ENCODE peak calls at places on chromosomes 6 and 20, in nine cellular contexts. One of them, this sample, is unnamed.
A peak's percentile ranks its signal among the peaks of the same experiment; 100 is the strongest.

GRCh38 chr6:112827793-112828192 is 480.7 kb downstream of the RFPL4B start:
- DNase-seq in prostate gland: no peak
- DNase-seq in H1: no peak
- DNase-seq in HepG2: no peak
- DNase-seq in sigmoid colon: peak; percentile 64
- DNase-seq in upper lobe of left lung: no peak
- DNase-seq in HCT116: no peak
- DNase-seq in stomach: no peak
- DNase-seq in breast epithelium: no peak
- DNase-seq in this sample: no peak

GRCh38 chr6:156131221-156131903 is 645.8 kb upstream of the ARID1B start:
- DNase-seq in H1: no peak
- DNase-seq in stomach: no peak
- DNase-seq in breast epithelium: no peak
- DNase-seq in HCT116: no peak
- DNase-seq in HepG2: no peak
- DNase-seq in prostate gland: no peak
- DNase-seq in sigmoid colon: no peak
- DNase-seq in upper lobe of left lung: no peak
- DNase-seq in this sample: no peak

GRCh38 chr20:50930139-50931047 is 844 bp downstream of the ADNP start:
- DNase-seq in prostate gland: no peak
- DNase-seq in breast epithelium: no peak
- DNase-seq in stomach: peak; percentile 29
- DNase-seq in HCT116: no peak
- DNase-seq in H1: no peak
- DNase-seq in HepG2: no peak
- DNase-seq in upper lobe of left lung: peak; percentile 93
- DNase-seq in sigmoid colon: no peak
- DNase-seq in this sample: no peak

GRCh38 chr6:8026800-8027199 is 37.4 kb downstream of the BLOC1S5 start:
- DNase-seq in stomach: no peak
- DNase-seq in sigmoid colon: no peak
- DNase-seq in HepG2: no peak
- DNase-seq in prostate gland: no peak
- DNase-seq in breast epithelium: no peak
- DNase-seq in HCT116: no peak
- DNase-seq in H1: no peak
- DNase-seq in upper lobe of left lung: no peak
- DNase-seq in this sample: no peak

GRCh38 chr6:114171473-114171872 is 171.3 kb downstream of the HS3ST5 start:
- DNase-seq in HCT116: no peak
- DNase-seq in H1: no peak
- DNase-seq in HepG2: no peak
- DNase-seq in upper lobe of left lung: no peak
- DNase-seq in stomach: no peak
- DNase-seq in prostate gland: no peak
- DNase-seq in breast epithelium: no peak
- DNase-seq in sigmoid colon: no peak
- DNase-seq in this sample: no peak

GRCh38 chr6:33207569-33208088 is 671 bp upstream of the RING1 start:
- DNase-seq in breast epithelium: peak; percentile 73
- DNase-seq in HCT116: no peak
- DNase-seq in HepG2: no peak
- DNase-seq in prostate gland: no peak
- DNase-seq in upper lobe of left lung: peak; percentile 90
- DNase-seq in sigmoid colon: peak; percentile 82
- DNase-seq in H1: no peak
- DNase-seq in stomach: peak; percentile 48
- DNase-seq in this sample: peak; percentile 87

GRCh38 chr6:131823276-131823902 is 15.6 kb downstream of the ENPP1 start:
- DNase-seq in H1: no peak
- DNase-seq in stomach: no peak
- DNase-seq in prostate gland: no peak
- DNase-seq in HCT116: no peak
- DNase-seq in breast epithelium: no peak
- DNase-seq in HepG2: peak; percentile 79
- DNase-seq in upper lobe of left lung: no peak
- DNase-seq in sigmoid colon: no peak
- DNase-seq in this sample: no peak

GRCh38 chr6:98941319-98941718 is 6.4 kb downstream of the FBXL4 start:
- DNase-seq in upper lobe of left lung: no peak
- DNase-seq in H1: no peak
- DNase-seq in stomach: no peak
- DNase-seq in breast epithelium: no peak
- DNase-seq in HepG2: no peak
- DNase-seq in sigmoid colon: no peak
- DNase-seq in HCT116: no peak
- DNase-seq in prostate gland: no peak
- DNase-seq in this sample: no peak

GRCh38 chr6:67640462-67640861 is 994.6 kb upstream of the ADGRB3 start:
- DNase-seq in upper lobe of left lung: no peak
- DNase-seq in sigmoid colon: no peak
- DNase-seq in breast epithelium: no peak
- DNase-seq in prostate gland: no peak
- DNase-seq in HCT116: no peak
- DNase-seq in H1: no peak
- DNase-seq in HepG2: no peak
- DNase-seq in stomach: no peak
- DNase-seq in this sample: no peak

GRCh38 chr6:70651326-70651905 is 16.3 kb upstream of the SMAP1 start:
- DNase-seq in sigmoid colon: no peak
- DNase-seq in HepG2: no peak
- DNase-seq in prostate gland: no peak
- DNase-seq in HCT116: no peak
- DNase-seq in breast epithelium: no peak
- DNase-seq in upper lobe of left lung: no peak
- DNase-seq in H1: no peak
- DNase-seq in stomach: no peak
- DNase-seq in this sample: no peak

GRCh38 chr6:138030872-138031271 is 76.3 kb downstream of the PERP start:
- DNase-seq in upper lobe of left lung: no peak
- DNase-seq in breast epithelium: no peak
- DNase-seq in HepG2: no peak
- DNase-seq in stomach: no peak
- DNase-seq in HCT116: no peak
- DNase-seq in H1: no peak
- DNase-seq in sigmoid colon: no peak
- DNase-seq in prostate gland: no peak
- DNase-seq in this sample: no peak
- TF ChIP-seq POLR2AphosphoS5 in upper lobe of left lung: no peak
- TF ChIP-seq POLR2AphosphoS5 in breast epithelium: no peak
- TF ChIP-seq POLR2AphosphoS5 in HepG2: no peak
- TF ChIP-seq POLR2AphosphoS5 in stomach: no peak
- TF ChIP-seq POLR2AphosphoS5 in HCT116: no peak
- TF ChIP-seq POLR2AphosphoS5 in H1: no peak
- TF ChIP-seq POLR2AphosphoS5 in sigmoid colon: no peak
- TF ChIP-seq POLR2AphosphoS5 in prostate gland: no peak
- TF ChIP-seq POLR2AphosphoS5 in this sample: no peak

DNA sequence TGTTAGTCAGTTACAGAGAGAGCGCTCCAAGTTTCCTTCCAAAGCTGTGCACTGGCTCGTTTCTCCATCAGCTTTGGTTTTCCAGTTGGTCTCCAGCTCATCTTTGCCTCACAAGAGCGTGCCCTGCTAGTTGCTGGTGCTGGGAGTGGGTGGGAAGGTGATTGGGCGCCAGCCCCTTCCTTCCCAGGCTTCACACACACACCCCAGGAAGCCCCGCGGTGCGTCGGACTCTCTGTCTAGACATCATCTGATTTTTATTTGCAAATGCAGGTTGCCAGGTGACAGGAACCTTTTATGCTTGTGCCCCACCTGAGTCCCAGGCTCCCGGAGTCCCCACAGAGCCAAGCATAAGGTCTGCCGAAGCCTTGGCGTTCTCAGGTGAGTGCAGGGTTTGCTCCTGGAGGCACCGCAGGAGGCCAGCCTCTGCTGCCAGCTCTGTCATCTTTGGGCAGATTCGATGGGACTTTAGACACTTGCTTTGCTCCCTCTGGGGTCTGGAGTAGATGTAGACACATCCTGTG is 7.1 kb downstream of the IRF4 start:
- DNase-seq in upper lobe of left lung: no peak
- DNase-seq in HCT116: no peak
- DNase-seq in sigmoid colon: no peak
- DNase-seq in stomach: no peak
- DNase-seq in HepG2: no peak
- DNase-seq in breast epithelium: no peak
- DNase-seq in H1: no peak
- DNase-seq in prostate gland: no peak
- DNase-seq in this sample: no peak
- TF ChIP-seq POLR2A in upper lobe of left lung: no peak
- TF ChIP-seq POLR2A in HCT116: no peak
- TF ChIP-seq POLR2A in sigmoid colon: no peak
- TF ChIP-seq POLR2A in stomach: no peak
- TF ChIP-seq POLR2A in HepG2: no peak
- TF ChIP-seq POLR2A in breast epithelium: no peak
- TF ChIP-seq POLR2A in H1: no peak
- TF ChIP-seq POLR2A in prostate gland: no peak
- TF ChIP-seq POLR2A in this sample: no peak

GRCh38 chr20:63698739-63699465 is 2.5 kb downstream of the TNFRSF6B start:
- DNase-seq in prostate gland: no peak
- DNase-seq in sigmoid colon: peak; percentile 83
- DNase-seq in stomach: no peak
- DNase-seq in HepG2: no peak
- DNase-seq in upper lobe of left lung: peak; percentile 83
- DNase-seq in breast epithelium: peak; percentile 53
- DNase-seq in H1: no peak
- DNase-seq in HCT116: peak; percentile 67
- DNase-seq in this sample: no peak

GRCh38 chr20:63699466-63700198 is 3.2 kb downstream of the TNFRSF6B start:
- DNase-seq in sigmoid colon: peak; percentile 64
- DNase-seq in HepG2: no peak
- DNase-seq in breast epithelium: no peak
- DNase-seq in upper lobe of left lung: peak; percentile 72
- DNase-seq in stomach: no peak
- DNase-seq in prostate gland: no peak
- DNase-seq in H1: no peak
- DNase-seq in HCT116: no peak
- DNase-seq in this sample: peak; percentile 75

GRCh38 chr20:63701051-63701328 is 4.5 kb downstream of the TNFRSF6B start:
- DNase-seq in prostate gland: no peak
- DNase-seq in upper lobe of left lung: no peak
- DNase-seq in stomach: no peak
- DNase-seq in sigmoid colon: no peak
- DNase-seq in H1: no peak
- DNase-seq in breast epithelium: peak; percentile 35
- DNase-seq in HCT116: no peak
- DNase-seq in HepG2: no peak
- DNase-seq in this sample: no peak

GRCh38 chr20:63701329-63702035 is 5.0 kb downstream of the TNFRSF6B start:
- DNase-seq in prostate gland: no peak
- DNase-seq in HCT116: no peak
- DNase-seq in breast epithelium: peak; percentile 40
- DNase-seq in H1: no peak
- DNase-seq in HepG2: no peak
- DNase-seq in stomach: no peak
- DNase-seq in upper lobe of left lung: peak; percentile 58
- DNase-seq in sigmoid colon: peak; percentile 64
- DNase-seq in this sample: peak; percentile 76

GRCh38 chr20:63700199-63701050 is 4.0 kb downstream of the TNFRSF6B start:
- DNase-seq in HepG2: no peak
- DNase-seq in stomach: no peak
- DNase-seq in upper lobe of left lung: peak; percentile 84
- DNase-seq in breast epithelium: peak; percentile 37
- DNase-seq in HCT116: no peak
- DNase-seq in prostate gland: no peak
- DNase-seq in sigmoid colon: peak; percentile 66
- DNase-seq in H1: no peak
- DNase-seq in this sample: peak; percentile 67
- TF ChIP-seq POLR2AphosphoS5 in HepG2: peak; percentile 14
- TF ChIP-seq POLR2AphosphoS5 in stomach: no peak
- TF ChIP-seq POLR2AphosphoS5 in upper lobe of left lung: no peak
- TF ChIP-seq POLR2AphosphoS5 in breast epithelium: no peak
- TF ChIP-seq POLR2AphosphoS5 in HCT116: no peak
- TF ChIP-seq POLR2AphosphoS5 in prostate gland: no peak
- TF ChIP-seq POLR2AphosphoS5 in sigmoid colon: no peak
- TF ChIP-seq POLR2AphosphoS5 in H1: no peak
- TF ChIP-seq POLR2AphosphoS5 in this sample: no peak

DNA sequence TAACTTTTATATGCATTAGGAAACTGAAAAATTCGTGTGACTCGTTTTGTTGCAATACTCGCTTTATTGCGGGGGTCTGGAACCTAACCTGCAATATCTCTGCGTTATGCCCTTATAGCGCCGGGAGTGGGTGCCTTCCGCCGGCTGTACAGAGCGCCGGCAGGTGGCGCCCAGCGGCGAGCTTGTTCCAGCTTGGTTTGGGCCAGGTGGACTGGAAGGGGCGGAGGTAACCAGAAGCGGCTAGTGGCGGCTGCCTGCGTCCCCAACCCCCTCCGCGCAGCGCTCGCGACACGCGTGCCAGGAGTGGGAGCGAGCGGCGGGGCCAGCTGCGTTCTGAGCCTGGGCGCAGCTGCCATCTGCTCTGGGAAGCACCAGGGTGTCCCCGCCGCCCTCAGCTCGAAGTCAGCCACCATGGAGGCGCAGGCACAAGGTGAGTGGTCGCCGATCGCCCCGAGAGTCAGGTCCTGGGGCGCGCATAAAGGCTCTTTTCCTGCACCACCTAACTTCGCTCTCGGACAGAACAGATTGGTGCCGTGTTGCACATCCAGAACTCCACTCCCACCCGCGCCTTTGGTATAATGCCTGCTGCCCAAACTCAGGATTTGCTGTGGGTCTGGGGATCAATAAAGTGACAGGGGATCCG is at the start of gene TPD52L1:
- DNase-seq in HCT116: peak; percentile 76
- DNase-seq in prostate gland: peak; percentile 85
- DNase-seq in upper lobe of left lung: peak; percentile 95
- DNase-seq in breast epithelium: peak; percentile 85
- DNase-seq in HepG2: peak; percentile 66
- DNase-seq in H1: peak; percentile 47
- DNase-seq in stomach: peak; percentile 87
- DNase-seq in sigmoid colon: peak; percentile 87
- DNase-seq in this sample: peak; percentile 88
- TF ChIP-seq POLR2A in HCT116: no peak
- TF ChIP-seq POLR2A in prostate gland: peak; percentile 44
- TF ChIP-seq POLR2A in upper lobe of left lung: peak; percentile 47
- TF ChIP-seq POLR2A in breast epithelium: no peak
- TF ChIP-seq POLR2A in HepG2: no peak
- TF ChIP-seq POLR2A in H1: no peak
- TF ChIP-seq POLR2A in stomach: no peak
- TF ChIP-seq POLR2A in sigmoid colon: no peak
- TF ChIP-seq POLR2A in this sample: no peak